ENCODE peak calls at places on chromosome 2, in ten cellular contexts. I, K, Z, J, H, X, R, G, T and Y are unnamed samples. For H3K4me1, the result is how much of the 10 kb centered on the place peaks cover.

GRCh38 chr2:10478298-10478625 is 30.1 kb upstream of the ODC1 start:
- DNase-seq in I (no peak), K (peak), Z (no peak), J (no peak), H (no peak), X (no peak), R (no peak), G (no peak), T (no peak), Y (no peak)

GRCh38 chr2:25383806-25384205 is 42.1 kb upstream of the DNMT3A start:
- DNase-seq in I (no peak), K (no peak), Z (no peak), J (no peak), H (no peak), X (no peak), R (no peak), G (no peak), T (no peak), Y (no peak)

GRCh38 chr2:71930073-71930681 is 217.5 kb downstream of the CYP26B1 start:
- DNase-seq in I (no peak), K (no peak), Z (no peak), J (no peak), H (no peak), X (no peak), R (no peak), G (no peak), T (peak), Y (no peak)

GRCh38 chr2:221676566-221677172 is 104.6 kb upstream of the EPHA4 start:
- DNase-seq in I (no peak), K (no peak), Z (no peak), J (no peak), H (no peak), X (no peak), R (no peak), G (no peak), T (peak), Y (no peak)

GRCh38 chr2:37775908-37776250 is 104.4 kb upstream of the CDC42EP3 start:
- DNase-seq in I (no peak), K (no peak), Z (no peak), J (no peak), H (no peak), X (no peak), R (no peak), G (peak), T (peak), Y (no peak)

GRCh38 chr2:34547340-34547739 is 948.2 kb upstream of the FAM98A start:
- DNase-seq in I (no peak), K (no peak), Z (no peak), J (no peak), H (no peak), X (no peak), R (no peak), G (peak), T (no peak), Y (no peak)

GRCh38 chr2:42905341-42906114 is 113.1 kb upstream of the HAAO start:
- DNase-seq in I (no peak), K (no peak), Z (no peak), J (no peak), H (no peak), X (no peak), R (no peak), G (peak), T (peak), Y (no peak)

GRCh38 chr2:240142256-240142775 is 1.9 kb upstream of the OTOS start:
- DNase-seq in I (no peak), K (no peak), Z (no peak), J (no peak), H (no peak), X (no peak), R (no peak), G (no peak), T (no peak), Y (peak)

GRCh38 chr2:205708231-205708631 is 25.9 kb downstream of the NRP2 start:
- DNase-seq in I (peak), K (no peak), Z (no peak), J (no peak), H (no peak), X (peak), R (no peak), G (no peak), T (no peak), Y (no peak)

GRCh38 chr2:218285604-218286003 is 6.7 kb downstream of the TMBIM1 start:
- DNase-seq in I (no peak), K (peak), Z (no peak), J (no peak), H (no peak), X (peak), R (no peak), G (no peak), T (peak), Y (no peak)

GRCh38 chr2:218284106-218284811 is 8.0 kb downstream of the TMBIM1 start:
- DNase-seq in I (no peak), K (peak), Z (no peak), J (no peak), H (no peak), X (peak), R (no peak), G (no peak), T (peak), Y (no peak)

GRCh38 chr2:218289639-218290315 is 2.5 kb downstream of the TMBIM1 start:
- DNase-seq in I (no peak), K (no peak), Z (no peak), J (no peak), H (no peak), X (no peak), R (no peak), G (no peak), T (peak), Y (no peak)

GRCh38 chr2:218290316-218291261 is 1.7 kb downstream of the TMBIM1 start:
- DNase-seq in I (no peak), K (peak), Z (no peak), J (no peak), H (no peak), X (no peak), R (no peak), G (no peak), T (peak), Y (no peak)

DNA sequence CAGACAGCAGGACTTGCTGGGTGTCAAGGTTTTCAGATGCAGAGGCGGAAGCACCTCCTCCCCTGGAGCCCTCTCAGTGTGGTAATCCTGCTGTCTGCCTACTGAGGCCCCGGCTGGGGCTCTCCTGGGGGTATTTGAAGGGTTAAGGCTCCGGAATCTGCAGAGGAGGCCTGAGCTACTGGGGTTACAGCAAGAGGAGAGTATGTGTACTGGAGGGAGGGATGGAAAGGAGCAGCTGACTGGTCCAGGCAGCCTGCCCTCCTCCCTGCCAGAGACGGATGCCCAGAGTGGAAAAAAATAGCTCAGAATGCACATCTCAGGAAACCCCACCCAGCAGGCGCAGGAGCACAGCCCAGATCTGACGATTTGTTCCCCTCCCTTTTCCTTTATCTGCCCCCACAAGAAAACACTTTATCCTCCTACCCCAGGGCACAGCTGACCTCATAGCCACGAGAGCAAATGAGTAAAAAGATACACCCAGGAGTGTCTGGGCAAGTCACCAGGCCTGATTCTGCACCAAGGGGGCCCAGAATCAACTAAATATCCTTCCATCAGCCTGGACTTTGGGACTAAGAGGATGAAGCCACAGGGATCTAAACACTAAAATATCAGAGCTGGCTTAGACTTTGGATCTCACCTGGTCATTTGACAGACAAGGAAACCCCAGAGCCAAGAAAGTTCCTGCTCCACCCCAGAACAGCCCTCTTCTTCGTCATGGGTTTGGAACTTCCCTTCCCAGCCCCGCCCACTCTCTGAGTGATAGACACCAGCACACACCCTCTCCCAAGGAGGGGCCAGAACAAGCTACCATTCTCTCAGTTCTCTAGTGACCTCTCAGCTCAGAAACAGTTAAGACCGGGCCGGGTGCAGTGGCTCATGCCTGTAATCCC is 5.5 kb downstream of the TMBIM1 start:
- DNase-seq in I (no peak), K (peak), Z (peak), J (peak), H (peak), X (peak), R (peak), G (peak), T (peak), Y (peak)
- H3K4me1 ChIP-seq in I (half or more), K (half or more), Z (under half), J (half or more), H (half or more), X (half or more), R (half or more), G (under half), T (half or more), Y (half or more)

DNA sequence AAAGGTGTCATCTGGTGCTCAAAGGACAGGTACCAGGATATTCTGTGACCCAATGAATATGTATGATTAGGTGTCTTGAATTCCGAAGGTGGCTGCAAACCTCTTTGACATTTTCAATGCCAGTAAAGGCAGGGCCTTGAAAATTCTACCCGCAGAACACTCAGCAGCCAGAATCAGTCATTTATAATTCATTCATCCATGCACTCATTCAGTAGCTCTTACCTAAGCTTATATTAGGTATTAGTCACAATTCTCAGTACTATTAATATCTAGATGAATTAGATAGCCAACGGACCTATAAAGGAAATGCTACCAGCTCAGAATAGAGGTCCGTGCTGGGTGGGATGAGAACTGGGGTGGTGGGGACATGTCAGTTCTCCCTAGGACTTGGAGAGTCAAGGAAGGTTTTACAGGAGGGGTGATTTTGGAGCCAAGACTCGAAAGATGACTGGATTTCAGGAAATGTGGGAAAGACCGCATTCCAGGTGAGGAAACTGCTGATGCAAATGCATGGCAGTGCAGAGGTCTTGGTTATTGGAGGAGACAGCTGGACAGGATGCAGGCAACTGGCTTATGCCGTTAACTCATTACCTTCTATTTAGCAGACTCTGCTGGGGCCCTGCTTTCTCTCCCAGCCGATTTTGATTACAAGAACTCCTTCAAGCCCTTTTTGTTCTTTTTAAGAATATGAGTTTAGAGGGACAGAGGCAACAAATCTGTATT is 7.2 kb downstream of the TRIB2 start:
- DNase-seq in I (no peak), K (no peak), Z (no peak), J (no peak), H (no peak), X (no peak), R (no peak), G (peak), T (no peak), Y (no peak)
- H3K4me1 ChIP-seq in I (half or more), K (under half), Z (under half), J (half or more), H (half or more), X (under half), R (half or more), G (under half), T (under half), Y (under half)

GRCh38 chr2:96848264-96848663 is 4.4 kb upstream of the ANKRD23 start:
- DNase-seq in I (no peak), K (no peak), Z (no peak), J (no peak), H (no peak), X (peak), R (no peak), G (no peak), T (no peak), Y (no peak)
- H3K4me1 ChIP-seq in I (under half), K (under half), Z (under half), J (under half), H (under half), X (under half), R (under half), G (under half), T (under half), Y (under half)

GRCh38 chr2:168519534-168520308 is 63.6 kb downstream of the CERS6 start:
- DNase-seq in I (no peak), K (no peak), Z (no peak), J (no peak), H (no peak), X (no peak), R (no peak), G (no peak), T (peak), Y (no peak)
- H3K4me1 ChIP-seq in I (under half), K (under half), Z (under half), J (under half), H (half or more), X (under half), R (half or more), G (under half), T (under half), Y (half or more)

DNA sequence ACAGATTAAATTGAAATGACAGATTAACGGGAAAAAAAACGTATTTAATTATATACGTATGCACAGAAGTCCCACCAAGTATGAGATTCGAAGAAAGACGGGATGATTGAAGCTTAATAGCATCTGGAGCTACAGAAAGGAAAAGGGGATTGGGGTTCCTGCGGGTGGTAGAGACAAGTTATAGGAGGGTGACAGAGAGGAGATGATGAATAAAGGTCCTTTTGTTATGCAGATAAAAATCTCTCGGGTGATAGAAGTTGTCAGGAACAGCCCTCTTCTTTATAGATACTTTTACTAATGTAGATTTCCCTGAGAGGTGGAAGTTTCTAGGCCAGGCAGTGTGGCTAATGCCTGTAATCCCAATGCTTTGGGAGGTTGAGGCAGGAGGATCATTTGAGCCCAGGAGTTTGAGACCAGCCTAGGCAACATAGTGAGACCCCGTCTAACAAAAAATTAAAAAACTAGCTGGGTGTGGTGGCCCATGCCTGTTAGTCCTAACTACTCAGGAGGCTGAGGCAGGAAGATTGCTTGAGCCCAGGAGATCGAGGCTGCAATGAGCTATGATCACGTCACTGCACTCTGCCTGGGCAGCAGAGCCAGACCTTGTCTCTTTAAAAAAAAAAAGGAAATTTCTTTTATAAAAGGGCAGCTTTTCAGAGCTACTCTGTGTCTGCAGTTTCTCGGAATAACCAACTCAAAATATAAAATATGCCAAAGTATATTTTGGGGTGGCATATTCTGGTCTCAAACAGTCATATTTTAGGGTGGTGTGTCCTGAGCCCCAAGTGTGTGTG is 113.0 kb downstream of the STPG4 start:
- DNase-seq in I (no peak), K (no peak), Z (no peak), J (no peak), H (no peak), X (no peak), R (no peak), G (no peak), T (peak), Y (no peak)
- H3K4me1 ChIP-seq in I (under half), K (under half), Z (under half), J (under half), H (half or more), X (under half), R (half or more), G (under half), T (under half), Y (under half)

DNA sequence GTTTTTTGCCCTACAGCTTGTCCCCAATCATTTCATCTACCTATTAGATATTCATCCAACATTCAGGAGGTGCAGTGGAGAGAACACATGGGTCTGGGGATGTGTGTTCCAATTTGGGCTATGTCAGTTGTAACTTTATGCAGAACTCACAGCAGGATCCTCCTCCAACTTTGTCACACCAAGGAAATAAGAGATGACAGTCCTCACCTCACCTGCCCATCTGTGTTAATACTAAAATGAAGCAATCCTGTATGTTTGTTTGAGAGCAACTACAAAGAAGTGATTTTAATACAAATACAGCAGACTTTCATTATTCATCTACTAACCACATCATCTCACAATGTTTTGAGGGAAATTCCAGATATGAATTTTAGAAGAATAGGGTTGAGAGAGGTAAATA is 126.7 kb downstream of the ARHGAP15 start:
- DNase-seq in I (no peak), K (no peak), Z (no peak), J (no peak), H (no peak), X (no peak), R (no peak), G (no peak), T (no peak), Y (no peak)
- H3K4me1 ChIP-seq in I (under half), K (under half), Z (under half), J (half or more), H (under half), X (under half), R (under half), G (under half), T (under half), Y (under half)

GRCh38 chr2:235005603-235006259 is 53.9 kb downstream of the SH3BP4 start:
- DNase-seq in I (peak), K (no peak), Z (peak), J (no peak), H (no peak), X (no peak), R (no peak), G (peak), T (peak), Y (no peak)

GRCh38 chr2:235004289-235004903 is 52.6 kb downstream of the SH3BP4 start:
- DNase-seq in I (no peak), K (no peak), Z (no peak), J (no peak), H (no peak), X (no peak), R (no peak), G (no peak), T (no peak), Y (no peak)

GRCh38 chr2:235006461-235006860 is 54.6 kb downstream of the SH3BP4 start:
- DNase-seq in I (peak), K (no peak), Z (no peak), J (no peak), H (no peak), X (no peak), R (no peak), G (no peak), T (no peak), Y (no peak)

GRCh38 chr2:235003096-235003775 is 51.4 kb downstream of the SH3BP4 start:
- DNase-seq in I (no peak), K (no peak), Z (no peak), J (no peak), H (no peak), X (no peak), R (no peak), G (no peak), T (no peak), Y (no peak)

DNA sequence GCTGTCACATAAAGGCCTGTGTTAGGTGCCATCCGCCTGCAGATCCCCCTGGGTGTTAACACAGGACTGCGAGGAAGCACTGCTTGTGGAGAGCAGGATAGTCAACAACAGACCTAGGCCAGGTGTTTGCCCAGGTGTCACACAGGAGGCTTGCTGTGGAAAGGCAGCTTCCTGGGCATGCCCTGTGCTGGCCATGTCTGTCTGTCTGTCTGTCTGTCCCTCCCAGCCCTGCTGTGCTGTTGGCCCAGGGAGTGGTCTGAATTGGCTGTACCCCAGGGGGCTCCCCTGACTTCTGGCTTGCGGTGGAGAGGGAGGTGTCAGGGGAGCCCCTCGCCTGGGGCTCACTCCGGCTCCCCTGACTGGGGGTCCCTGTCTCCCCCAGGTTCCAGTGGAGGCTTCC is 53.2 kb downstream of the SH3BP4 start:
- DNase-seq in I (no peak), K (no peak), Z (no peak), J (no peak), H (no peak), X (no peak), R (no peak), G (no peak), T (no peak), Y (no peak)
- H3K4me1 ChIP-seq in I (under half), K (under half), Z (under half), J (under half), H (half or more), X (under half), R (under half), G (under half), T (under half), Y (under half)